ENCODE peak calls at places on chromosomes 7 and 10, in five cellular contexts. Q, T, Y, F and J are unnamed samples.

GRCh38 chr10:132381726-132382125 is 15.3 kb upstream of the PWWP2B start:
- DNase-seq in Q (no peak), F (no peak), Y (no peak), T (no peak), J (no peak)

GRCh38 chr10:122703483-122704448 is 4.1 kb upstream of the C10orf120 start:
- DNase-seq in T (no peak), F (peak; percentile 82), Q (peak; percentile 34), Y (peak; percentile 68), J (no peak)

GRCh38 chr10:2760736-2761135 is 306.6 kb upstream of the PFKP start:
- DNase-seq in Q (no peak), F (no peak), Y (no peak), T (no peak), J (no peak)

GRCh38 chr7:131183076-131183471 is 144.6 kb upstream of the MKLN1 start:
- DNase-seq in Y (no peak), Q (no peak), T (no peak), F (no peak), J (no peak)

GRCh38 chr7:116671681-116672595 is at the start of gene MET:
- DNase-seq in F (peak; percentile 91), Q (peak; percentile 73), Y (peak; percentile 90), T (no peak), J (peak; percentile 85)

GRCh38 chr7:98456851-98457250 is 56.0 kb upstream of the BAIAP2L1 start:
- DNase-seq in T (no peak), Y (no peak), F (no peak), Q (no peak), J (no peak)

GRCh38 chr10:67697646-67698245 is 1.8 kb upstream of the CTNNA3 start:
- DNase-seq in Q (peak; percentile 47), T (no peak), Y (peak; percentile 88), F (no peak), J (no peak)

GRCh38 chr7:117588352-117588794 is 108.5 kb downstream of the CFTR start:
- DNase-seq in T (no peak), F (no peak), Q (peak; percentile 66), Y (peak; percentile 91), J (no peak)

GRCh38 chr7:3154881-3155494 is 111.3 kb upstream of the CARD11 start:
- DNase-seq in Y (peak; percentile 72), T (no peak), Q (peak; percentile 31), F (no peak), J (no peak)

GRCh38 chr7:42493436-42494198 is 256.6 kb upstream of the GLI3 start:
- DNase-seq in Y (peak; percentile 81), F (peak; percentile 86), Q (peak; percentile 95), T (no peak), J (no peak)

GRCh38 chr7:69739182-69739581 is 140.9 kb downstream of the AUTS2 start:
- DNase-seq in Y (no peak), F (no peak), Q (peak; percentile 43), T (no peak), J (no peak)

GRCh38 chr7:42340462-42340861 is 103.5 kb upstream of the GLI3 start:
- DNase-seq in Q (no peak), T (no peak), F (no peak), Y (no peak), J (no peak)

GRCh38 chr10:114140036-114140435 is 34.0 kb downstream of the CCDC186 start:
- DNase-seq in F (no peak), T (no peak), Y (no peak), Q (no peak), J (no peak)

GRCh38 chr10:122206471-122207065 is 64.5 kb upstream of the BTBD16 start:
- DNase-seq in Y (no peak), F (no peak), T (no peak), Q (peak; percentile 45), J (no peak)

DNA sequence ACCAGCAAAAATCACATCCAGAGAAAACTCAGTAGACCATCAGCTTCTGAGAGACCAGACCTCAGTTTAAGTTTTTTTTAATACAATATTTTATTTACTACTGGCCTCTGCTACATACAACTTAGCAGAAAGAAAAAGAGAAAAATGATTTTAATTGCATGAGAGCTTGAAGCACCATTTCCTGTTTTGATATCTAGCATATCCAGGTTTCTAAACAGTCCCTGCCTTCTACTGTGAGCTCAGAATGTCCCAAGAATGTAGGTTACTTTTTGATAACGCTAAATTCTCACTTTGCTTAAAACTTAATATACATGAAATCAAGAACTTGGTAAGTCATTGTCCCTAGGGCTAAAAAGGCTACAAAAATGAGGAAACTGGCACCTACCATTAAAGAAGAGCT is 7.1 kb downstream of the TMEM243 start:
- DNase-seq in Q (no peak), F (no peak), Y (no peak), T (no peak), J (no peak)
- H3K4me1 ChIP-seq in Q (peaks cover 2% of the 10 kb centered on the region), F (no peaks in the 10 kb centered on the region), Y (no peaks in the 10 kb centered on the region), T (peaks cover 8% of the 10 kb centered on the region), J (peaks cover 6% of the 10 kb centered on the region)

DNA sequence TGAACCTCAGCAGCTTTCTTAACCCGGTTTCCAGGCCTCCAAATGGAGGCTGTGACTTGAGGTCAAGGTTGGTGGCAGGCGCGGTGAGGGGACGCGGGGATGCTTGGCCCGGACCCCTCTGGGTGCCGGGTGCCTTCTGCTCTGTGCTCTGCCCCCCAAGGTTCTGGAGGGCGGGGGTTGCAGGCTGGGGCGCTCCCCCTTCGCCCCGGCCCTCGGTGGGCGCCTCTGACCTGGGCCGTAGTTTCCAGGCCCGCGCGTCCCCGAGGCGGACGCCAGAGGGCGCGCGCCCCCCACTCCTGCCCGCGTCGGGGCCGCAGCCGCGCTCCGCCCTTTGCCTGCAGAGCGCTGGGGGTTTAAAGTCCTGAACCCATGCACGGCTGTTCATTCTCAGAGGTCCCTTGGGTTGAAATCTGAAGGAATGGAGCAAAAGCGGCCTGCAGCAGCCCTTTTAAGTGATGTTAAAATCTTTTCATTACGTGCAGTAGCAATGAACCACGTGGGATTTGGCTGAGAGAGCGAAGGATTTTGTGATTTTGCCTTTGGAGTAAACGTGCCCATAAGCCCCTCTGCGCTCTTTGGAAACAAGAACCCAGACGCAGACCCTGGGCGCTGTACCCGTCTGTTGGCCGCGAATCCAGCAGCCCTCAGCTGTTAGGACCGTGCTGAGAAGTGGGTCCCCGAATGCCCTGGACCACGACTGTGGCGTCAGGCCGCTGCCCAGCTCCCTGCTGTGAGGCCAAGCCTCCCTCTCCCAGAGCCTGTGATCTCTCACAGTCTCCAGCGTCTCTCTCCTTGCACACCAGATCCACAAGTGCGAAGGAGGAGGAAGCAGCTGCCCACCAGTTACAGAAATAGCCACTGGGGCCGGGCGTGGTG is 135.0 kb downstream of the ACTR3B start:
- DNase-seq in F (no peak), Y (peak; percentile 29), Q (no peak), T (no peak), J (no peak)
- TF ChIP-seq CTCF in F (peak; percentile 79), Y (peak; percentile 79), Q (no peak), T (peak; percentile 16), J (peak; percentile 10)

GRCh38 chr10:8058274-8059111 is 4.0 kb downstream of the GATA3 start:
- DNase-seq in Y (no peak), F (no peak), Q (no peak), T (no peak), J (no peak)
- H3K4me1 ChIP-seq in Y (peaks cover 13% of the 10 kb centered on the region), F (peaks cover 10% of the 10 kb centered on the region), Q (peaks cover 5% of the 10 kb centered on the region), T (peaks cover 14% of the 10 kb centered on the region), J (no peaks in the 10 kb centered on the region)

GRCh38 chr10:73398024-73398423 is 15.8 kb downstream of the ANXA7 start:
- DNase-seq in Q (no peak), Y (peak; percentile 68), T (no peak), F (no peak), J (no peak)
- TF ChIP-seq CTCF in Q (peak; percentile 21), Y (peak; percentile 99), T (no peak), F (peak; percentile 7), J (no peak)

DNA sequence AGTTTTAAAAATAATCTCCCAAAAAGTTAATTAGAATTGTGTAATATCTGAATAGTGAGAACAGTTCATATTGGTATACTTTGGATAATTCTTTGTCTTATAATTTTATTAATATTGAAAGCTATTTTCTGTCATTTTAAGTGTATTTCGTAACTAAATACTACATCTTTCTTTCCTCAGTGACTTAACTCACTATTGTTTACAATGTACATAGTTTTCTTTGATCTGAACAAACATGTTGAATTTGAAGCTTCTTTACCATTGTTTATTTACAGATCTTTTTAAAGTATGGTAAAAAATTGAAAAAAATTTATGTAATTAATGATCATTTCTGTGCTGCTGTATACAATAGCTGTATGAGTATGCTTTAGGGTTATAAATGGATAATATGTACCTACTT is 5.1 kb downstream of the PDCD4 start:
- DNase-seq in T (no peak), F (no peak), Q (no peak), Y (no peak), J (no peak)
- H3K4me1 ChIP-seq in T (peaks cover 6% of the 10 kb centered on the region), F (peaks cover 16% of the 10 kb centered on the region), Q (no peaks in the 10 kb centered on the region), Y (peaks cover 10% of the 10 kb centered on the region), J (no peaks in the 10 kb centered on the region)

GRCh38 chr7:35277359-35277758 is 23.5 kb upstream of the TBX20 start:
- DNase-seq in Y (no peak), F (no peak), T (no peak), Q (no peak), J (no peak)
- TF ChIP-seq CTCF in Y (no peak), F (no peak), T (no peak), Q (no peak), J (no peak)

GRCh38 chr10:124656113-124656490 is 88.1 kb downstream of the FAM53B start:
- DNase-seq in Q (no peak), Y (no peak), T (no peak), F (no peak), J (no peak)
- H3K4me1 ChIP-seq in Q (no peaks in the 10 kb centered on the region), Y (no peaks in the 10 kb centered on the region), T (peaks cover 51% of the 10 kb centered on the region), F (peaks cover 59% of the 10 kb centered on the region), J (no peaks in the 10 kb centered on the region)

GRCh38 chr10:71834343-71834674 is 16.7 kb downstream of the PSAP start:
- DNase-seq in T (no peak), Q (no peak), Y (no peak), F (no peak), J (no peak)

GRCh38 chr10:71830726-71831125 is 20.3 kb downstream of the PSAP start:
- DNase-seq in Q (no peak), F (no peak), T (no peak), Y (no peak), J (no peak)

GRCh38 chr10:71833451-71834342 is 17.4 kb downstream of the PSAP start:
- DNase-seq in T (no peak), Y (no peak), Q (no peak), F (no peak), J (no peak)

GRCh38 chr10:71832967-71833366 is 18.1 kb downstream of the PSAP start:
- DNase-seq in Y (no peak), F (no peak), Q (no peak), T (no peak), J (no peak)

DNA sequence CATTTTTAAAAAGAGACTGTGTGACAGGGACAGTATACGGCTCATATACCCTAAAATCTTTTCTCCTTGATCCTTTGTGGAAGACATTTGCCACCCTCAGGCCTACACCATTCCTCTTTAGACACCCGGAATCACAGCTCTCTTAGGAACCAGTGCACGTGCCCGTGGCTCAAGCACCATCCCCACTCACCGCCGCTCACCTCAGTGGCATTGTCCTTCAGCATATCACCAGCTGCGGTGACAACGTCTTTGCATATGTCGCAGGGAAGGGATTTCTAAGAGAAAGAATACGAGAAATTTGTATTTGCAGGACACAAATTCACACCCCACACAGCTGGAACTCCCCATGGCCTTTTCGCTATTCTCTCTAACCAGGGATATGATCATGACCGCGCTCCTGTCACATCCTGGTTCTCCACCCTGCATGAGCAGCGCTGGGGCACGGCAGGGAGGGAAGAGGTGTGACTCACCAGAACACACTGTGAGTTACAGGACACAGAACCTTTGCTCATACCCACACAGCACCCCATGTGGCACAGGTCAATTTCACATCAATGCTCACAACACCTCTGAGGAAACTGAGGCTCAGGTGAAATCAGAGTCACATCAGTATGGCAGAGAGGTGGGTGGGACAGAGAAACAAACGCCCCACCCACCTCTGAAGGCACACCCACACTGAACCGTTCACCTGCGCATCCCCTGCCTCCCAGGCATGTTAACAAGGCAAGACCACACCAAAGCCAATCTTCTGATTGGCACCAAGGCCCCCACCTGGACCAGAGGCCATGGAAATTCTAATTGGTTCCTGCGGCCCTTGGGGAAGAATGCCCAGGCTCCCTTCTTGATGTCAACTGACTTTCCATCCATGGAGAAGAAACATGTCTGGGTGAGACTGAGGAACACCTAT is 19.2 kb downstream of the PSAP start:
- DNase-seq in F (no peak), Q (peak; percentile 57), Y (peak; percentile 67), T (no peak), J (no peak)
- TF ChIP-seq CTCF in F (no peak), Q (no peak), Y (peak; percentile 25), T (no peak), J (no peak)